ENCODE peak calls at places on chromosomes 5 and 9, in six cellular contexts. N is mammary epithelial cell, K is PC-3, J is tibial nerve, S is breast epithelium, R is heart right ventricle. U is an unnamed sample.

GRCh38 chr5:133801431-133801830 is 167.0 kb downstream of the C5orf15 start:
- DNase-seq in N (no peak), R (no peak), K (no peak), J (no peak), S (no peak), U (no peak)

GRCh38 chr9:38482918-38483592 is 58.8 kb upstream of the IGFBPL1 start:
- DNase-seq in K (peak; percentile 3), N (peak; percentile 61), R (no peak), S (no peak), J (no peak), U (no peak)

GRCh38 chr5:34944044-34944443 is 14.7 kb downstream of the DNAJC21 start:
- DNase-seq in N (no peak), S (no peak), K (no peak), J (no peak), R (no peak), U (no peak)

GRCh38 chr9:124282442-124283231 is 24.9 kb downstream of the NEK6 start:
- DNase-seq in N (no peak), S (no peak), K (no peak), J (peak; percentile 49), R (peak; percentile 72), U (no peak)

GRCh38 chr5:142808778-142809606 is 38.8 kb downstream of the ARHGAP26 start:
- DNase-seq in J (no peak), K (no peak), N (no peak), S (no peak), R (no peak), U (no peak)

GRCh38 chr9:20356392-20357206 is 265.7 kb downstream of the MLLT3 start:
- DNase-seq in J (peak; percentile 15), K (peak; percentile 75), S (peak; percentile 62), N (peak; percentile 70), R (peak; percentile 79), U (peak; percentile 7)

GRCh38 chr9:127654619-127655018 is 42.5 kb downstream of the STXBP1 start:
- DNase-seq in S (no peak), R (no peak), J (no peak), K (no peak), N (no peak), U (no peak)

GRCh38 chr5:77994943-77995342 is 218.8 kb upstream of the TBCA start:
- DNase-seq in R (no peak), S (no peak), N (no peak), K (no peak), J (no peak), U (no peak)

GRCh38 chr5:169052207-169052606 is 248.7 kb downstream of the SLIT3 start:
- DNase-seq in R (no peak), K (peak; percentile 34), J (no peak), N (no peak), S (no peak), U (no peak)

DNA sequence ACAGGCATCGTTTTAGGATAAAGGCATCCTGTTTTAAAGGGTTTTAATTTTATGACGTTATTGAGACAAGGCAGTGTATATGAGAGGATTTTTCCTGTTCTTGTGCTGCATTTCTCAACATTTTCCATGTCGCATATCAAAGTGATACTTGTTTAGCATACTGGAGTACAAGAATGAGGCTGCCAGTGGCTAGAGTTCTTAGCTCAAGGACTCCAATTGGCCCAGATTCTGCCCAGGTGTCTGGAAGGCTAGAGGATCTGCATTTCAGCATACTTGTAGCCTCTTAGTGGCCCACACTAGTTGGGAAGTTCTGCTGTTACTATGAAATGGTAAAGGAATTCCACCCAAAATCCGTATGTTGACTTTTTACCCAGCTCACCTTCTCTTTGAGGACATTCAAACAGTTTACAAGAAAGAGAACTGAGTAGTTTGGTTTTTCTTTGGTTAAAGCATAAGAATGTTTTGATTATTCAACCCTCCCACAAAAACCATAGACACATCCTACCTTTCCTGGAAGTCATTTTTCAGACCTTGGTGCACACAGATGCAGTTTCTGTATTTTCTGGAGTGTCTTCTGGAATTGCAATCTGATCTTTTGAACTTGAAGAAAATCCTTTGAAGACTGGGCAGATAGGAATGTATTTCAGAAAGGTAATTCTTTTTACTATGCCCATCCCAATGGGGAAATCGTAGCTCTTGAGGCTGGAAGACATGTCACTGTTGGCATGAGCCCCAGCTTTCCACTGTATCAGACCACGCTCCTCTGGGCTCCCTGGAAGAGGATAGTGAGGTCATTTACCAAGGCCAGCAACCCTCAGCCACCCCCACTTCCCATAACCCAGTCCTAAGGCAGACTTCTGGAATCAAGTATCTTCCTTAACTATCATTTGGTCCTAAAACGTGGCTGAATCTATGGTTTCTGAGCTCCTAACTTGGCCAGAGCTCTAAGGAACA is 11.3 kb downstream of the SLC23A1 start:
- DNase-seq in S (no peak), J (no peak), N (no peak), R (no peak), K (no peak), U (no peak)
- H3K36me3 ChIP-seq in S (no peaks in the 10 kb centered on the region), J (peaks cover under 1% of the 10 kb centered on the region), N (peaks cover 2% of the 10 kb centered on the region), R (peaks cover 11% of the 10 kb centered on the region), K (no peaks in the 10 kb centered on the region), U (peaks cover 37% of the 10 kb centered on the region)

GRCh38 chr5:929596-929995 is 36.9 kb downstream of the TRIP13 start:
- DNase-seq in R (no peak), N (no peak), K (no peak), J (no peak), S (no peak), U (no peak)

GRCh38 chr5:932628-933250 is 40.1 kb downstream of the TRIP13 start:
- DNase-seq in J (no peak), N (no peak), K (peak; percentile 70), S (no peak), R (no peak), U (no peak)

GRCh38 chr5:931570-932145 is 39.0 kb downstream of the TRIP13 start:
- DNase-seq in J (no peak), K (no peak), R (no peak), S (no peak), N (no peak), U (no peak)

GRCh38 chr5:932151-932627 is 39.5 kb downstream of the TRIP13 start:
- DNase-seq in K (no peak), R (no peak), S (no peak), N (no peak), J (no peak), U (no peak)

DNA sequence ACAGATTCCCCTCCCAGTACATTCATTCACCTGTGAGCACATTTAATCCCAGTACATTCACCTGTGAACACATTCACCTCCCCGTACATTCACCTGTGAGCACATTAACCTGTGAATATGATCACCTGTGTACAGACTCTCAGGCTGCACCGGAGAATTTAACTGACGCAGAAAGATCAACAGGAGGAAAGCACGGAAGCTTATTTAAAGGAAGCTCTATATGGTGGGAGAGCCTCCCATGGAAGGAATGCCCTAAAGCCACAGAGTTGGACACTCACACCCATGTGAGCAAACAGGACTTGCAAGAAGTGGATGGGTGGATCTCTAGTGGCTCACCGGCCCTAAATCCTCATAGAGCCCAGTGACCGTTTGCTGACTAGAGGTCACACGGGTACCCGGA is 38.2 kb downstream of the TRIP13 start:
- DNase-seq in S (no peak), N (no peak), K (peak; percentile 91), J (no peak), R (no peak), U (no peak)
- TF ChIP-seq CTCF in S (no peak), N (no peak), K (no peak), J (no peak), R (no peak), U (no peak)

DNA sequence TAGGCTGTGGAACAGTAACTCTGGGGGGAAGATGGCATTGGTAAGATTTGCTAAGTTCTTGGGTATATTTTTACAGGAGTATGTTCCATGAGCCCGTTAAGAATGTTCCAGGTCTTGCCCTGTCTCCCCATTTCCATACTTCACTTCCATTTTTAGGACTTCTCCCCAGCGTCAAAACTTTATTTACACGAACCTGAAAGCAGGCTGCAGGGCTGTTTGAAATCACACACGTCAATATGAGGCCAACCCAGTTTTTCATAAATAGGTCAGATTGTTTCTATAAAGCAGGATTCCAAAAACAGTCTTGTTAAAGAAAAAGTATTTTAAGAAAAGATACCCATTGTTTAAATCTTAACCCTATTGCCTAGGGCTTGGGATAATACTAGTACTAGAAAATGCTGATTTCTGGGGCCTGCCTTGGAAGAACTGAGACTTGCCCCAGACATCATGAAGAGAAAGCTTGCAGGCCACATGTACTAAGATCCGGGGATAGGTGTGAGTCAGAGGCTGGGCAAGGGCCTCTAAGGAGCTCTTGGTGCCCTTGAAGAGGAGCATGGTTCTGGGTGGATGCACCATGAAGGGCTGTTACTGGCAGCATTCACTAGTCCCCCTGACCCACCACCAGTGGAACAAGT is 24.2 kb downstream of the TRIO start:
- DNase-seq in K (peak; percentile 48), J (no peak), N (peak; percentile 55), R (no peak), S (no peak), U (no peak)
- H3K4me1 ChIP-seq in K (peaks cover 72% of the 10 kb centered on the region), J (peaks cover 65% of the 10 kb centered on the region), N (peaks cover 50% of the 10 kb centered on the region), R (peaks cover 73% of the 10 kb centered on the region), S (peaks cover 4% of the 10 kb centered on the region), U (peaks cover 63% of the 10 kb centered on the region)

DNA sequence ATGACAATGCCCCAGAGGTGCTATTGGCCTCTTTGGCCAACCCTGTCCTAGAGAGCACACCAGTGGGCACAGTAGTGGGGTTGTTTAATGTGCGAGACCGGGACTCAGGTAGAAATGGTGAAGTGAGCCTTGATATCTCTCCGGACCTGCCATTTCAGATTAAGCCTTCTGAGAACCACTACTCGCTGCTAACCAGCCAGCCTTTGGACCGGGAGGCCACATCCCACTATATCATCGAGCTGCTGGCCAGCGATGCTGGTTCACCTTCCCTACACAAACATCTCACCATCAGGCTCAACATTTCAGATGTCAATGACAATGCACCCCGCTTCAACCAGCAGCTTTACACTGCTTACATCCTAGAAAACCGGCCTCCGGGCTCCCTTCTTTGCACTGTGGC is 1.4 kb downstream of the PCDHGC5 start:
- DNase-seq in K (no peak), N (no peak), S (no peak), R (no peak), J (no peak), U (no peak)
- H3K36me3 ChIP-seq in K (no peaks in the 10 kb centered on the region), N (no peaks in the 10 kb centered on the region), S (no peaks in the 10 kb centered on the region), R (peaks cover 11% of the 10 kb centered on the region), J (no peaks in the 10 kb centered on the region), U (no peaks in the 10 kb centered on the region)

DNA sequence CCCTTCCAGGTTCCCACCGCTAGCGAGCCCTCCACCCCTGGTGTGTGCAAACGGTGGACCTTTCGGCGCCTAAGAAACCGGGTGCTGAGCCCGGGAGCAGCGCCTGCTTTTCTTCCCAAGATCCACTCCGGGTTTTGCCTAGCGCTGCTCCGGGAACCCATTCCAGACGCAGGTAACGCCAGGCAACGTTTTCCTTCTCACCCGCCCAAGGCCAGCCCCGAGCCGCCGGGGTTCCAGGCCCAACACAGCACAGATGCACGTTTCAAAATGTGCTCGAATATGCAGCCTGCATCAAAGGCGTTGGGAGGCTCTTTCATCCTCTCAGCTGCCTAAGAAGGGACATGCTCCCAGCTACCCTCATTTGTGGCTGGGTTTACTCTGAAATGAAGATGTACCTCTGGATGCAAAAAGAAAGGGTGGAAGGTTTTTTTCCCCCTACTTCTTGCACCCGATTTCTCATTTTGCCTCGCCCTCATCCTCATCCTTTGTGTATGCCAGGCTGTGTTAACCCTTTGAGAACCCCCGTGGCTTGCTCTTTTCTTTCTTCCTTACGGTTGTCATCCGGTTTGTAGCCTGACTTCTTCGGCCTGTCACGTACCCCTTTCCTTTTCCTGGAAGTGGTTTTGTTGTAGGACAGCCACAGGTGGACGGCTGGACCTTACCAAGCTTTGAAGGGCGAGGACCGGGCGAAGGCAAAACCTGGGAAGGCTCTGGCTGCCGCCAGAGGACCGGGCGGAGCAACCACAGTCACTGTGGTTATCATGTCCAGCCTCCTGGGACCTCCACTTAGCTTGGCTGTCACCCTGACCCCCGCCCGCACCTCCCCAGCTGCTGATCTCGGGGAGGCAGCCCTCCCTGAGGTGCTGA is 227.0 kb downstream of the SMARCA2 start:
- DNase-seq in R (peak; percentile 82), N (peak; percentile 86), K (peak; percentile 71), J (peak; percentile 64), S (peak; percentile 85), U (no peak)
- TF ChIP-seq CTCF in R (no peak), N (no peak), K (no peak), J (no peak), S (no peak), U (no peak)

GRCh38 chr5:120550358-120550757 is 86.3 kb downstream of the PRR16 start:
- DNase-seq in K (peak; percentile 17), R (no peak), N (peak; percentile 6), J (no peak), S (no peak), U (no peak)
- H3K4me1 ChIP-seq in K (peaks cover 15% of the 10 kb centered on the region), R (no peaks in the 10 kb centered on the region), N (no peaks in the 10 kb centered on the region), J (no peaks in the 10 kb centered on the region), S (no peaks in the 10 kb centered on the region), U (peaks cover 23% of the 10 kb centered on the region)